ENCODE peak calls at places on chromosomes 11 and 22, in four cellular contexts. W is testis, V is PC-3, H is suprapubic skin. I is an unnamed sample.

GRCh38 chr11:33179431-33179830 is 18.2 kb upstream of the CSTF3 start:
- DNase-seq in V (no peak), H (no peak), W (no peak), I (no peak)

GRCh38 chr11:112174789-112175595 is at the start of gene BCO2:
- DNase-seq in V (peak; percentile 84), H (peak; percentile 91), W (peak; percentile 88), I (peak; percentile 79)

GRCh38 chr11:120612363-120613263 is 101.1 kb downstream of the GRIK4 start:
- DNase-seq in W (no peak), H (no peak), V (no peak), I (peak; percentile 52)

GRCh38 chr11:66862559-66863037 is 5.7 kb downstream of the LRFN4 start:
- DNase-seq in H (peak; percentile 53), V (no peak), W (no peak), I (no peak)

GRCh38 chr11:62516736-62517371 is 29.8 kb downstream of the AHNAK start:
- DNase-seq in V (no peak), W (no peak), H (no peak), I (no peak)

GRCh38 chr11:70739811-70740474 is 341.6 kb downstream of the CTTN start:
- DNase-seq in H (no peak), W (no peak), V (no peak), I (no peak)

GRCh38 chr11:35177370-35177769 is 38.4 kb downstream of the CD44 start:
- DNase-seq in V (no peak), W (no peak), H (no peak), I (no peak)

GRCh38 chr11:10019906-10020682 is 273.9 kb downstream of the SBF2 start:
- DNase-seq in V (no peak), W (peak; percentile 21), H (no peak), I (no peak)

GRCh38 chr11:103543456-103543855 is 434.2 kb downstream of the DYNC2H1 start:
- DNase-seq in H (no peak), W (no peak), V (no peak), I (no peak)

GRCh38 chr11:110075087-110075821 is 17.9 kb upstream of the ZC3H12C start:
- DNase-seq in V (peak; percentile 52), W (peak; percentile 36), H (no peak), I (no peak)

GRCh38 chr11:86947541-86947940 is 7.7 kb downstream of the FZD4 start:
- DNase-seq in V (no peak), W (no peak), H (no peak), I (no peak)

GRCh38 chr11:134532176-134532920 is 120.3 kb upstream of the B3GAT1 start:
- DNase-seq in H (peak; percentile 30), W (peak; percentile 11), V (no peak), I (peak; percentile 87)

GRCh38 chr22:45159652-45160462 is 3.9 kb upstream of the NUP50 start:
- DNase-seq in V (peak; percentile 23), H (no peak), W (no peak), I (peak; percentile 19)

GRCh38 chr11:72712168-72712721 is 38.0 kb upstream of the PDE2A start:
- DNase-seq in W (peak; percentile 34), H (no peak), V (no peak), I (no peak)

GRCh38 chr11:77075425-77075905 is 8.7 kb downstream of the CAPN5 start:
- DNase-seq in H (no peak), V (no peak), W (no peak), I (no peak)

GRCh38 chr11:71206186-71206585 is 46.2 kb downstream of the SHANK2 start:
- DNase-seq in V (no peak), H (no peak), W (peak; percentile 70), I (no peak)

GRCh38 chr11:58905716-58906547 is 33.4 kb upstream of the GLYATL1 start:
- DNase-seq in H (no peak), V (peak; percentile 77), W (peak; percentile 74), I (peak; percentile 79)

GRCh38 chr11:118649941-118650340 is 29.5 kb downstream of the TREH start:
- DNase-seq in W (no peak), H (no peak), V (no peak), I (no peak)

GRCh38 chr11:126113515-126113957 is 50.9 kb upstream of the CDON start:
- DNase-seq in V (peak; percentile 98), H (peak; percentile 95), W (peak; percentile 96), I (peak; percentile 44)

GRCh38 chr22:36344106-36344827 is 43.5 kb downstream of the MYH9 start:
- DNase-seq in W (no peak), V (no peak), H (no peak), I (no peak)

GRCh38 chr11:120363436-120363835 is 27.2 kb downstream of the ARHGEF12 start:
- DNase-seq in V (no peak), W (no peak), H (no peak), I (no peak)

GRCh38 chr11:44950625-44951472 is at the start of gene TP53I11:
- DNase-seq in V (peak; percentile 63), H (peak; percentile 86), W (peak; percentile 71), I (peak; percentile 92)

GRCh38 chr11:74650498-74650897 is 58.1 kb downstream of the POLD3 start:
- DNase-seq in W (no peak), H (no peak), V (no peak), I (no peak)

GRCh38 chr11:74570266-74571061 is 21.9 kb upstream of the POLD3 start:
- DNase-seq in W (peak; percentile 69), V (peak; percentile 85), H (no peak), I (peak; percentile 44)

GRCh38 chr11:45252134-45252856 is 33.8 kb downstream of the SYT13 start:
- DNase-seq in V (peak; percentile 60), H (no peak), W (peak; percentile 63), I (peak; percentile 83)

GRCh38 chr11:79150966-79151365 is 289.9 kb downstream of the TENM4 start:
- DNase-seq in V (peak; percentile 45), W (no peak), H (no peak), I (no peak)

GRCh38 chr11:99376463-99376862 is 355.7 kb downstream of the CNTN5 start:
- DNase-seq in W (no peak), H (no peak), V (peak; percentile 56), I (no peak)

GRCh38 chr11:15826826-15827225 is 529.5 kb downstream of the SOX6 start:
- DNase-seq in H (no peak), W (peak; percentile 63), V (no peak), I (peak; percentile 73)

GRCh38 chr11:125263268-125263790 is 98.8 kb downstream of the PKNOX2 start:
- DNase-seq in H (no peak), V (no peak), W (peak; percentile 86), I (no peak)

GRCh38 chr11:25775608-25776007 is 556.3 kb upstream of the ANO3 start:
- DNase-seq in V (peak; percentile 28), H (no peak), W (no peak), I (no peak)

GRCh38 chr22:49793871-49794270 is 33.8 kb downstream of the BRD1 start:
- DNase-seq in H (no peak), V (no peak), W (no peak), I (no peak)

GRCh38 chr11:64324692-64325469 is 7.0 kb downstream of the PRDX5 start:
- DNase-seq in V (no peak), H (no peak), W (no peak), I (no peak)

GRCh38 chr11:6319879-6320410 is 356 bp downstream of the CAVIN3 start:
- DNase-seq in V (no peak), H (peak; percentile 92), W (peak; percentile 94), I (no peak)

GRCh38 chr22:17862646-17863181 is 88.4 kb upstream of the BID start:
- DNase-seq in V (peak; percentile 40), W (no peak), H (no peak), I (no peak)

GRCh38 chr22:35397095-35397904 is 2.6 kb upstream of the MCM5 start:
- DNase-seq in H (no peak), W (peak; percentile 68), V (no peak), I (no peak)

GRCh38 chr11:129412501-129412900 is 36.9 kb downstream of the BARX2 start:
- DNase-seq in H (no peak), V (no peak), W (peak; percentile 18), I (no peak)

GRCh38 chr22:40289991-40290459 is 56.3 kb upstream of the ADSL start:
- DNase-seq in V (no peak), H (no peak), W (no peak), I (no peak)

DNA sequence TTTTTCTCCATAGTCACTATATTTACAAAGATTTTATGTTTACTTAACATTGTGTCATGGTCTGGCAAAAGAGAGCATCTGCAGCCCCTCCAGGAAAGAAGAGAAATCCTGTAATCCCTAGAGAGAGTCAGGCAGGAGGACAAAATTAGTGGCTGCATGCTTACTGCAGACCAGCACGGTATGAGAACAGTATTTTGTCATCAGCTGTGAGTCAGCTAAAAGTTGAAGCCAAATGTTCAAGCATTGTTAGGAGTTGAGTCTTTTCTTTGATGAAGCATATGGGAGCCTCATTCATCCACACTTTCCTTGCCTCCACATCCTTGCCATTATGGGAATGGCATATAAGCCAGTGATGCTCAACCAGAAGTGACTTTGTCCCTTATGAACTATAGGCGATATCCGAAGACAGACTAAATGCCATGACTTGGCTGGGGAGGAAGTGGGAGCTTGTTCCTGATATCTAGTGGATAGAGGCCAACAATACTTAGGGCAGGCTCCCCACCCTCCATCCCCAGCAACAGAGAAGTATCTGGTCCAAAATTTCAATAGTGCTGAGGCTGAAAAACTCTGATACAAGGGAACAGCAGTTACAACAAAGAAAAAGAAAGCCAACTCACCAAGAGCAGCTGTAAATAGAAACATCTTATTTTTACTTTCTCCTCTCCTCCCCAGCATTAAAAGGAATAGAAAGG is 111.9 kb upstream of the OR5AK2 start:
- DNase-seq in W (no peak), H (no peak), V (peak; percentile 35), I (no peak)
- H3K27ac ChIP-seq in W (no peak overlapping the region), H (no peak overlapping the region), V (no peak overlapping the region), I (no peak overlapping the region)

GRCh38 chr22:26529345-26529744 is 17.1 kb upstream of the TFIP11 start:
- DNase-seq in W (no peak), V (peak; percentile 46), H (no peak), I (no peak)
- H3K36me3 ChIP-seq in W (no peaks in the 10 kb centered on the region), V (no peaks in the 10 kb centered on the region), H (peaks cover 74% of the 10 kb centered on the region), I (peaks cover 4% of the 10 kb centered on the region)

GRCh38 chr11:450809-451451 is 851 bp downstream of the PTDSS2 start:
- DNase-seq in W (peak; percentile 78), H (peak; percentile 84), V (peak; percentile 55), I (peak; percentile 80)
- H3K27ac ChIP-seq in W (peak overlapping the region; percentile 99), H (peak overlapping the region; percentile 71), V (no peak overlapping the region), I (peak overlapping the region; percentile 73)

GRCh38 chr11:880447-880846 is 30.2 kb downstream of the CHID1 start:
- DNase-seq in W (no peak), V (no peak), H (no peak), I (no peak)
- H3K36me3 ChIP-seq in W (no peaks in the 10 kb centered on the region), V (no peaks in the 10 kb centered on the region), H (peaks cover 40% of the 10 kb centered on the region), I (peaks cover 49% of the 10 kb centered on the region)

GRCh38 chr11:47973173-47973572 is 7.2 kb upstream of the PTPRJ start:
- DNase-seq in W (no peak), V (no peak), H (no peak), I (no peak)
- H3K27ac ChIP-seq in W (no peak overlapping the region), V (peak overlapping the region; percentile 80), H (no peak overlapping the region), I (no peak overlapping the region)

DNA sequence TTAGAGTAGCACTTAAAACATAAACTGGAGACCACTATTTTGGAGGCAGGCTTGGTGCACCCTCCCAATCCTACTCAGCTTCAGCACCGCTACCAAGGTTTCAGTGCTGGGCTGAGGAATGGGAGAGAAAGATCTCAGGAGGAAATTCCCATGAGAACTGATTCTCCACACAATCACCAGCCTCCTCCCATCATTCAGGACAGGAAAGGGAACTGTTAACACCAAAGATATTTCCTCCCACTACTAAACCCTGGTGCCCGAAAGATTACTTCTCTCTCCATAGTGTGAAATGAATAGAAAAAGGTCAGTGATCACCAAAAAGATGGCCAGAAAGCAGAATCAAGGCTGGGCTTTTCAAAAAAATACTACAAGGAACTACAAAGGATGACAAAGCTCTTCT is 26.1 kb downstream of the TCIRG1 start:
- DNase-seq in H (no peak), W (no peak), V (no peak), I (no peak)
- H3K36me3 ChIP-seq in H (peaks cover 70% of the 10 kb centered on the region), W (no peaks in the 10 kb centered on the region), V (peaks cover 82% of the 10 kb centered on the region), I (peaks cover 47% of the 10 kb centered on the region)